ENCODE peak calls at places on chromosomes 4 and X, in six cellular contexts. M is bronchial epithelial cell, H is psoas muscle, Q is ascending aorta, L is pancreas, B is endodermal cell. F is an unnamed sample. For H3K36me3, the result is how much of the 10 kb centered on the place peaks cover.

GRCh38 chr4:22897520-22898108 is 204.9 kb downstream of the GBA3 start:
- DNase-seq in M (peak), H (no peak), Q (no peak), L (no peak), B (peak), F (no peak)

GRCh38 chr4:25313194-25313895 is 771 bp downstream of the ZCCHC4 start:
- DNase-seq in M (peak), H (no peak), Q (no peak), L (no peak), B (peak), F (no peak)

GRCh38 chrX:10537308-10537707 is 83.1 kb downstream of the MID1 start:
- DNase-seq in M (no peak), H (no peak), Q (no peak), L (no peak), B (no peak), F (no peak)

GRCh38 chr4:70603856-70604255 is 11.8 kb downstream of the AMBN start:
- DNase-seq in M (peak), H (no peak), Q (no peak), L (no peak), B (no peak), F (no peak)

GRCh38 chr4:74262522-74262921 is 45.7 kb upstream of the EPGN start:
- DNase-seq in M (no peak), H (no peak), Q (no peak), L (no peak), B (no peak), F (no peak)

GRCh38 chr4:84681488-84682274 is 98.8 kb downstream of the CDS1 start:
- DNase-seq in M (peak), H (no peak), Q (no peak), L (no peak), B (no peak), F (no peak)

GRCh38 chrX:18793601-18794089 is 86.2 kb downstream of the PPEF1 start:
- DNase-seq in M (peak), H (no peak), Q (no peak), L (no peak), B (peak), F (peak)

GRCh38 chr4:111530446-111530845 is 614.8 kb upstream of the FAM241A start:
- DNase-seq in M (no peak), H (no peak), Q (no peak), L (no peak), B (no peak), F (no peak)

GRCh38 chr4:118284169-118284568 is 68.6 kb downstream of the PRSS12 start:
- DNase-seq in M (peak), H (no peak), Q (no peak), L (no peak), B (no peak), F (no peak)

GRCh38 chr4:5206391-5206790 is 155.1 kb downstream of the STK32B start:
- DNase-seq in M (no peak), H (peak), Q (no peak), L (no peak), B (no peak), F (peak)

GRCh38 chr4:14943749-14944148 is 58.5 kb upstream of the CPEB2 start:
- DNase-seq in M (no peak), H (no peak), Q (no peak), L (no peak), B (no peak), F (no peak)

GRCh38 chr4:188603646-188604045 is 464.4 kb downstream of the TRIML1 start:
- DNase-seq in M (no peak), H (no peak), Q (no peak), L (no peak), B (no peak), F (no peak)

GRCh38 chr4:87132035-87132434 is 88.4 kb downstream of the KLHL8 start:
- DNase-seq in M (no peak), H (no peak), Q (no peak), L (no peak), B (no peak), F (no peak)
- H3K36me3 ChIP-seq in M (under half), H (half or more), Q (under half), L (half or more), B (half or more), F (half or more)

GRCh38 chr4:1337376-1337831 is 9.6 kb upstream of the UVSSA start:
- DNase-seq in M (no peak), H (no peak), Q (no peak), L (no peak), B (no peak), F (no peak)

GRCh38 chr4:1339489-1339888 is 7.5 kb upstream of the UVSSA start:
- DNase-seq in M (no peak), H (no peak), Q (no peak), L (no peak), B (no peak), F (no peak)

GRCh38 chr4:1336079-1336478 is 10.9 kb upstream of the UVSSA start:
- DNase-seq in M (peak), H (no peak), Q (no peak), L (no peak), B (no peak), F (no peak)

GRCh38 chr4:1338752-1339414 is 8.1 kb upstream of the UVSSA start:
- DNase-seq in M (no peak), H (no peak), Q (no peak), L (no peak), B (no peak), F (no peak)

GRCh38 chr4:1337951-1338751 is 8.9 kb upstream of the UVSSA start:
- DNase-seq in M (no peak), H (no peak), Q (no peak), L (no peak), B (no peak), F (no peak)
- H3K36me3 ChIP-seq in M (under half), H (half or more), Q (half or more), L (half or more), B (half or more), F (under half)

GRCh38 chrX:45824471-45824870 is 623.8 kb upstream of the DIPK2B start:
- DNase-seq in M (peak), H (no peak), Q (peak), L (no peak), B (peak), F (peak)

GRCh38 chrX:45830343-45830742 is 629.7 kb upstream of the DIPK2B start:
- DNase-seq in M (peak), H (no peak), Q (no peak), L (no peak), B (no peak), F (no peak)
- H3K36me3 ChIP-seq in M (under half), H (under half), Q (under half), L (under half), B (under half), F (under half)

GRCh38 chrX:153961292-153961691 is 10.3 kb downstream of the HCFC1 start:
- DNase-seq in M (no peak), H (no peak), Q (no peak), L (no peak), B (no peak), F (no peak)

GRCh38 chrX:153958605-153959004 is 13.0 kb downstream of the HCFC1 start:
- DNase-seq in M (no peak), H (peak), Q (no peak), L (no peak), B (no peak), F (no peak)

GRCh38 chrX:153959649-153960048 is 12.0 kb downstream of the HCFC1 start:
- DNase-seq in M (no peak), H (no peak), Q (no peak), L (no peak), B (no peak), F (no peak)

GRCh38 chrX:153960786-153961185 is 10.8 kb downstream of the HCFC1 start:
- DNase-seq in M (no peak), H (no peak), Q (no peak), L (no peak), B (no peak), F (no peak)

GRCh38 chrX:153960077-153960476 is 11.5 kb downstream of the HCFC1 start:
- DNase-seq in M (no peak), H (peak), Q (no peak), L (no peak), B (no peak), F (no peak)
- H3K36me3 ChIP-seq in M (under half), H (half or more), Q (half or more), L (under half), B (under half), F (half or more)

GRCh38 chrX:47241201-47242011 is 8.6 kb downstream of the USP11 start:
- DNase-seq in M (no peak), H (no peak), Q (no peak), L (no peak), B (no peak), F (no peak)
- H3K36me3 ChIP-seq in M (under half), H (half or more), Q (under half), L (under half), B (under half), F (under half)

DNA sequence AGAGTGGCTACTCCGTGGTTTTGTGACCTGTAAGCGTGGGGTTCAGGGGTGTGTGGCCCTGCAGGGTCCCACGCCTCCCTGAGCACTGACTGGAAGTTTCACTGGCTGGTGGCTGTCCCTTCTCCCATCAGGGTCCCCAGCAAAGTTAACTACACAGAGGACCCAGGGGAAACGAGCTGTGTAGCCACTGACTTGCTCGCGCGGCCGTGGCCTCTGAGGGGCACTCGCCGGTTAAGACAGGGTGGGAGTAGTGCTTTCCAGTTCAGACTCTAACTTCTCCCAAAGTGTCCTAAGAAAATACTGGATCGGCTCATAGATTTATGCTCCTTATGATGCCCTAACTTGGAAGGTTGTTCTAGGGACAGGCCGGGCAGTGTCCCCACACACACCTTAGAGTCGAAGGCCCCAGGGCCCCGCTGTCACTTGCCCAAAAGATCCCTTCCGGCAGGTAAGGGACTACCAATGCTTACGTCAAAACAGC is 28.2 kb downstream of the NELFA start:
- DNase-seq in M (no peak), H (no peak), Q (no peak), L (no peak), B (no peak), F (no peak)
- H3K36me3 ChIP-seq in M (under half), H (half or more), Q (half or more), L (half or more), B (half or more), F (under half)

GRCh38 chrX:74242484-74243138 is 61.4 kb upstream of the ZCCHC13 start:
- DNase-seq in M (no peak), H (no peak), Q (no peak), L (no peak), B (no peak), F (no peak)
- H3K36me3 ChIP-seq in M (under half), H (under half), Q (under half), L (under half), B (half or more), F (under half)

GRCh38 chr4:184424279-184424678 is 50.1 kb downstream of the IRF2 start:
- DNase-seq in M (no peak), H (no peak), Q (no peak), L (no peak), B (no peak), F (no peak)

GRCh38 chr4:184424993-184425758 is 49.2 kb downstream of the IRF2 start:
- DNase-seq in M (peak), H (peak), Q (no peak), L (no peak), B (no peak), F (peak)

GRCh38 chr4:184421558-184422155 is 52.7 kb downstream of the IRF2 start:
- DNase-seq in M (no peak), H (no peak), Q (no peak), L (no peak), B (no peak), F (no peak)

GRCh38 chr4:184422378-184422777 is 52.0 kb downstream of the IRF2 start:
- DNase-seq in M (no peak), H (no peak), Q (no peak), L (no peak), B (no peak), F (no peak)

GRCh38 chr4:184423003-184423686 is 51.2 kb downstream of the IRF2 start:
- DNase-seq in M (no peak), H (no peak), Q (no peak), L (no peak), B (no peak), F (no peak)
- H3K36me3 ChIP-seq in M (under half), H (half or more), Q (under half), L (under half), B (under half), F (under half)